ENCODE peak calls at places on chromosomes 1 and 21, in four cellular contexts. E, Q, D and S are unnamed samples. For H3K36me3 and H3K9me3, the result is how much of the 10 kb centered on the place peaks cover.

GRCh38 chr1:188652678-188653077 is 1823.9 kb downstream of the PLA2G4A start:
- DNase-seq in E (no peak), D (no peak), Q (no peak), S (no peak)

GRCh38 chr1:170162385-170163226 is 16.8 kb downstream of the NTMT2 start:
- DNase-seq in E (no peak), Q (no peak), D (no peak), S (no peak)

GRCh38 chr1:175665628-175666027 is 77.8 kb downstream of the TNR start:
- DNase-seq in Q (no peak), D (no peak), E (no peak), S (no peak)

GRCh38 chr1:31888281-31888680 is 49.9 kb downstream of the PTP4A2 start:
- DNase-seq in E (no peak), Q (no peak), D (no peak), S (no peak)

GRCh38 chr1:222910699-222911098 is 95.9 kb downstream of the DISP1 start:
- DNase-seq in Q (no peak), E (no peak), D (no peak), S (no peak)

GRCh38 chr1:47434051-47434842 is 3.6 kb upstream of the FOXD2 start:
- DNase-seq in Q (no peak), E (no peak), D (no peak), S (no peak)

GRCh38 chr1:60173729-60174128 is 100.2 kb upstream of the C1orf87 start:
- DNase-seq in E (no peak), D (no peak), Q (no peak), S (no peak)

GRCh38 chr1:17274186-17275170 is 25.6 kb downstream of the PADI3 start:
- DNase-seq in E (no peak), D (no peak), Q (no peak), S (peak)

GRCh38 chr1:67561704-67562113 is 123.3 kb upstream of the GADD45A start:
- DNase-seq in D (no peak), E (no peak), Q (peak), S (peak)

GRCh38 chr21:34986561-34987533 is 62.3 kb downstream of the RUNX1 start:
- DNase-seq in E (no peak), D (no peak), Q (peak), S (no peak)

GRCh38 chr1:192401832-192402231 is 85.0 kb downstream of the RGS21 start:
- DNase-seq in E (no peak), D (no peak), Q (no peak), S (no peak)

GRCh38 chr1:246147471-246148461 is 359.3 kb downstream of the SMYD3 start:
- DNase-seq in E (no peak), Q (no peak), D (no peak), S (no peak)

GRCh38 chr1:203706444-203706843 is 58.5 kb upstream of the LAX1 start:
- DNase-seq in Q (no peak), D (no peak), E (no peak), S (no peak)

GRCh38 chr1:80054129-80054528 is 1047.6 kb upstream of the ADGRL4 start:
- DNase-seq in D (no peak), E (no peak), Q (no peak), S (no peak)

GRCh38 chr1:24092979-24093378 is 19.0 kb downstream of the MYOM3 start:
- DNase-seq in D (no peak), Q (no peak), E (no peak), S (no peak)

GRCh38 chr1:70293186-70293843 is 61.2 kb downstream of the ANKRD13C start:
- DNase-seq in D (no peak), E (no peak), Q (no peak), S (no peak)
- H3K36me3 ChIP-seq in D (under half), E (half or more), Q (under half), S (half or more)

GRCh38 chr21:16073571-16073970 is 343.8 kb downstream of the USP25 start:
- DNase-seq in Q (no peak), D (no peak), E (no peak), S (no peak)

GRCh38 chr21:16071082-16071481 is 341.3 kb downstream of the USP25 start:
- DNase-seq in E (no peak), Q (no peak), D (no peak), S (no peak)

GRCh38 chr21:16072176-16072575 is 342.4 kb downstream of the USP25 start:
- DNase-seq in Q (no peak), E (no peak), D (no peak), S (no peak)

GRCh38 chr21:16071761-16072160 is 342.0 kb downstream of the USP25 start:
- DNase-seq in D (no peak), E (no peak), Q (no peak), S (no peak)

DNA sequence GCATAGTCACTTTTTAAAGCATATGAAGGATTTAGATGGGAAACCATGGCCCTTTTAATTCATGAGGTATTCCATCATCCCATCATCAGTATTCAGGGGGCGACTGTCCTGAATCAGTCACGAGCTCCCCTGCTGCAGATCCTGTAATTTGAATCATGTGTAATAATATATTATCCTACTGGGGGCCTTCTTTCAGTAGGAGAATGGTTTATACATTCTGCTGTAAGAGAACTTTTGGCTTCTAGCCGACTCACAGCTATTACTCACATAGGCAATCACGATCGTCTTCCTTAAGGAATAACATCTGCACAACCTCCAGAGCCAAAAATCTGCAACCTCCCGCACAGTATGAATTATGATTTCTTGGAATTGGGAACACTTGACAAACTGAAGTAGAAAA is 342.9 kb downstream of the USP25 start:
- DNase-seq in Q (no peak), E (no peak), D (no peak), S (no peak)
- TF ChIP-seq CTCF in Q (no peak), E (no peak), D (no peak), S (no peak)

GRCh38 chr21:9839011-9839661 is 682.2 kb upstream of the TPTE start:
- DNase-seq in Q (no peak), E (no peak), D (peak), S (no peak)

GRCh38 chr21:9837946-9838801 is 683.2 kb upstream of the TPTE start:
- DNase-seq in Q (no peak), D (peak), E (no peak), S (no peak)
- H3K9me3 ChIP-seq in Q (under half), D (under half), E (under half), S (under half)

GRCh38 chr21:38823737-38824123 is 18.0 kb downstream of the ETS2 start:
- DNase-seq in D (no peak), Q (no peak), E (no peak), S (no peak)
- H3K36me3 ChIP-seq in D (under half), Q (under half), E (half or more), S (half or more)

DNA sequence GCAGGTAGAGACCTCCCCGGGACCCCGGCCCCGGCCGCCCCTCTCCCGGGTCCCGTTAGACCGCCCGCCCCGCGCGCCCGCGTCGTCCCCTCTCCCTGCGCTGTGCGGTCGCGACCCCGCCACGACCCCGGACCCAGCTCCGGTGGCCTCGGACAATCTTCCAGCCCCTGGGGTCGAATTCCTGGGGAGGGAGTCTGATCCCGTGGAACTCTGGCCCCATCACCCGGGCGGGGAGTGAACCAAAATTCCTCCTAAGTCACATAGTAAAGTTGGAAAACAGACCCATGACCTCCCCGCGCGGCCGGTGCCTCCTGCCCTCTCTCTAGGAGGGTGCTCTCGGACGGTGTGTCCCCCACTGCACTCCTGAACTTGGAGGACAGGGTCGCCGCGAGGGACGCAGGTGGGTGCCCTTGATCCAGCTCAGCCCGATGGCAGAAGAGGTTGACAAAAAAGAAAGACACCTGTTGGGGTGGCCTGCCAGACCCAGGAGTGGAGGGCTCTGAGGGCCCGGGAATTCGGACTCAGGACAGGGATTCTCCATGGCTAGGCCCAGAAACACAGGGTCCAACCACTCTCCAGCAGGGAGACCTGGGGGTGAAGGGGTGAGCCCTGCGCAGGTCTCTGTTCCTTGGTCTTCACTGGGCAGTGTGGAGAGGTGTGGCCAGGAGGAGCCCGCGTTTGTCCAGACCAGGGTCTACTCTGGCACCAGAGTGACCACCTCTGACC is 451 bp downstream of the ADAMTSL4 start:
- DNase-seq in E (no peak), D (no peak), Q (no peak), S (no peak)
- TF ChIP-seq CTCF in E (peak), D (peak), Q (no peak), S (no peak)

GRCh38 chr21:36350282-36350910 is 30.4 kb downstream of the MORC3 start:
- DNase-seq in D (no peak), E (no peak), Q (no peak), S (no peak)
- H3K9me3 ChIP-seq in D (under half), E (under half), Q (under half), S (under half)

DNA sequence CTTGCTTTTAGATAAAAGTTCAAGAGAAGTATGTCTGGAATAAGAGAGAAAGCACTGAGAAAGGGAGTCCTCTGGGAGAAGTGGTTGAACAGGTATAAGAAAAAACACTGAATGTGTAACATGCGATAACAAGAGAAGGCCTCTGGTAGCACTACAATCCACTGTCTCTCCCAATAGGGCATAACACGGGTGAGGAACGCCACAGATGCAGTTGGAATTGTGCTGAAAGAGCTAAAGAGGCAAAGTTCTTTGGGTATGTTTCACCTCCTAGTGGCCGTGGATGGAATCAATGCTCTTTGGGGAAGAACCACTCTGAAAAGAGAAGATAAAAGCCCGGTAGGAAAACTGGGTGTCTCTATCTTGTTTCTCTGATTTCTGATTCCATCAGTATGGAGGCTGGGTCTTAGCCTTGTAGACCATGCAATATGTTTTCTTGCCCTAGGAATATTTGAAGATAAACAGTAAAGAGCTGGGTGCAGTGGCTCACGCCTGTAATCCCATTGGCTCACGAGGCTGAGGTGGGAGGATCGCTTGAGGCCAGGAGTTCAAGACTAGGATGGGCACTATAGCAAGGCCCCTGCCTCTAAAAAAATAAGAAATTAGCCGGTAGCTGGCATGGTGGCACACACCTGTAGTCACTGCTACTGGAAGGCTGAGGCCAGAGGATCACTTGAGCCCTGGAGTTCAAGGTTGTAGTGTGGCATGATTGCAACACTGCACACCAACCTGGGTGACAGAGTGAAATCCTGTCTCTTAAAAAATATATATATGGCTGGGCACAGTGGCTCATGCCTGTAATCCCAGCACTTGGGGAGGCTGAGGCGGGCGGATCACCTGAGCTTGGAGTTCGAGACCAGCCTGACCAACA is 40.4 kb downstream of the DAP3 start:
- DNase-seq in E (no peak), D (no peak), Q (peak), S (peak)
- H3K36me3 ChIP-seq in E (half or more), D (under half), Q (under half), S (half or more)

DNA sequence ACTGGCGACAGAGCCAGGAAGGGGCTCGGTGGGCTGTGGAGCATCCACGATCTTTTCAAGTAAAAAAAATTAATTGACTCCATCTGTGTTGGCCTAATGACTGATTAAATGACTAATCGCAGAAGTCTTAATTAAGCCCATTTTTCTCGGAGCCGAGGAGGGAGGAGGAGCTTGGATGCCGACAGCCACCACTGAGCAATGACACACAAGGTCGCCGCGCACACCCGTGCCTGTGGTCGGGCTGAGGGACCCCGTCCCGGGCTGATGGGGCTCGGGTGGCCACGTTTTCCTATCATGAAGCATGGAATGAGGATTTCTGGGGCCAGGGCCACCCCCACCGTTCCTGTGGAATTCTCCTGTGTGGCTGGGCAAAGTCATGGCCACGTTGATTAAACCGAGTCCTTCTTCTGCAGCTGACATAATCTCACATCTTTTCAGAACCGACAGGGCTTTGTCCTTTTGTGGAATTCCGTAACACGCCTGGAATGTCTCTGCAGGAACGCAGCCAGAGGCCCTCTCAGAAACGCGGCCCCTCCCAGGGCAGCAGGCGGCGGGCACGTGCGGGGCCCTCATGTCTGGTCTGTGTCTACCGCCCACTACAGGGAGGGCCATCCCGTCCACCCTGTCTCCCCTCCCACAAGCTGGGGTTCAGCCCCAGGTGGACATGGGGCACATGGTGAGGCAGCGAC is 60.7 kb downstream of the MORN1 start:
- DNase-seq in E (no peak), D (no peak), Q (no peak), S (no peak)
- TF ChIP-seq CTCF in E (no peak), D (peak), Q (no peak), S (no peak)